ENCODE peak calls at places on chromosomes 4 and X, in seven cellular contexts. O is stomach, J is fibroblast of lung, V is mesendoderm, K is suprapubic skin, C is sigmoid colon, Q is transverse colon. D is an unnamed sample. For H3K4me1, the result is how much of the 10 kb centered on the place peaks cover.

GRCh38 chrX:23699636-23700194 is 32.4 kb downstream of the PRDX4 start:
- DNase-seq in O (no peak), C (no peak), J (peak), Q (no peak), K (no peak), V (peak), D (no peak)

GRCh38 chr4:43855283-43855682 is 593.3 kb downstream of the KCTD8 start:
- DNase-seq in V (no peak), Q (no peak), O (no peak), J (no peak), C (no peak), K (no peak), D (no peak)

GRCh38 chrX:23392195-23392594 is 57.5 kb downstream of the PTCHD1 start:
- DNase-seq in O (no peak), J (no peak), C (no peak), K (no peak), V (no peak), Q (no peak), D (no peak)

GRCh38 chrX:80648023-80648422 is 161.7 kb downstream of the BRWD3 start:
- DNase-seq in K (no peak), C (no peak), O (no peak), Q (no peak), J (peak), V (peak), D (no peak)

GRCh38 chr4:925171-925570 is 6.9 kb downstream of the GAK start:
- DNase-seq in C (no peak), Q (no peak), K (no peak), V (no peak), O (no peak), J (no peak), D (no peak)

GRCh38 chr4:135371137-135371536 is 1169.5 kb upstream of the PABPC4L start:
- DNase-seq in K (no peak), J (no peak), C (no peak), Q (no peak), V (peak), O (no peak), D (no peak)

GRCh38 chr4:98166025-98166730 is 22.9 kb upstream of the STPG2 start:
- DNase-seq in V (no peak), J (no peak), K (no peak), C (no peak), Q (no peak), O (peak), D (no peak)

GRCh38 chr4:15659768-15660394 is 4.7 kb upstream of the FBXL5 start:
- DNase-seq in J (peak), K (no peak), C (no peak), O (no peak), Q (no peak), V (no peak), D (no peak)

GRCh38 chrX:47239898-47240545 is 7.2 kb downstream of the USP11 start:
- DNase-seq in C (peak), Q (no peak), O (no peak), V (no peak), J (no peak), K (peak), D (no peak)

GRCh38 chr4:26296514-26296913 is 24.3 kb upstream of the RBPJ start:
- DNase-seq in C (no peak), K (no peak), V (no peak), O (no peak), Q (no peak), J (no peak), D (no peak)

GRCh38 chr4:118351851-118352827 is 664 bp downstream of the PRSS12 start:
- DNase-seq in Q (peak), K (peak), C (peak), V (peak), J (peak), O (peak), D (no peak)

GRCh38 chr4:121199742-121200561 is 35.8 kb upstream of the TNIP3 start:
- DNase-seq in V (peak), O (no peak), J (no peak), Q (no peak), K (no peak), C (no peak), D (no peak)

GRCh38 chr4:181235361-181235760 is 1007.8 kb upstream of the TENM3 start:
- DNase-seq in C (no peak), K (no peak), O (no peak), V (no peak), J (no peak), Q (no peak), D (no peak)

GRCh38 chr4:86935833-86936721 is 1.3 kb downstream of the AFF1 start:
- DNase-seq in C (peak), V (peak), K (peak), J (peak), O (peak), Q (peak), D (peak)

GRCh38 chr4:147336252-147336651 is 144.6 kb upstream of the EDNRA start:
- DNase-seq in Q (no peak), J (no peak), C (no peak), K (no peak), O (no peak), V (no peak), D (no peak)

GRCh38 chr4:120921456-120922389 is 803 bp downstream of the PRDM5 start:
- DNase-seq in V (peak), O (peak), J (peak), K (peak), C (peak), Q (peak), D (peak)

GRCh38 chrX:137916090-137916746 is 350.3 kb downstream of the ZIC3 start:
- DNase-seq in J (no peak), C (no peak), Q (no peak), K (no peak), O (peak), V (peak), D (no peak)

GRCh38 chrX:17830211-17830610 is 30.9 kb downstream of the RAI2 start:
- DNase-seq in V (no peak), C (no peak), Q (no peak), J (no peak), K (no peak), O (no peak), D (no peak)

GRCh38 chrX:112874140-112874539 is 33.5 kb upstream of the AMOT start:
- DNase-seq in V (no peak), Q (no peak), O (no peak), J (peak), C (no peak), K (no peak), D (no peak)

GRCh38 chr4:17997129-17997528 is 24.4 kb downstream of the LCORL start:
- DNase-seq in V (no peak), J (no peak), Q (no peak), C (no peak), O (no peak), K (no peak), D (no peak)

GRCh38 chr4:86757468-86757867 is 91.7 kb downstream of the SLC10A6 start:
- DNase-seq in Q (no peak), K (no peak), V (no peak), C (no peak), O (no peak), J (no peak), D (no peak)

GRCh38 chr4:57403591-57403990 is 293.4 kb upstream of the IGFBP7 start:
- DNase-seq in C (no peak), K (no peak), V (peak), O (no peak), Q (no peak), J (no peak), D (no peak)

DNA sequence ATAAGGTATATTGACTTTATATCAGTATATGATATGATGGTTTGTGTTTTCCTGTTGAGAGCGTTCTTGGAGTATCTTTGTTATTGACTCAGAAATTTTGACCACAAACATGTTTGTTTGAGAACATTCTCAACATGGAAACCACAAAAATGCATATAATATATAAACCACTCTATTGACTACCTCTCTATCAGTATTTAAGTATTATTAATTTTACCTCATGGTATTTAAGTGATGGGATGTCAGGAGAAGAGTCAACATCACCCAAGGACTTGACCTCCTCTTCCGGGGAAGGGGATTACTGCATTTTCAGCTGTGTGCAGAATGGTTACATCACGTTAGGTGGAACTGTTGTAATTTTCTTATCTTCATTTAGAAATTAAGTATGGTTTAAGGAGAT is 54.3 kb upstream of the PUDP start:
- DNase-seq in Q (no peak), V (no peak), J (no peak), K (no peak), C (no peak), O (no peak), D (no peak)
- H3K4me1 ChIP-seq in Q (under half), V (under half), J (under half), K (under half), C (under half), O (under half), D (under half)

GRCh38 chrX:115582871-115583729 is 22.1 kb downstream of the PLS3 start:
- DNase-seq in V (peak), Q (no peak), C (no peak), K (no peak), O (no peak), J (peak), D (no peak)

GRCh38 chrX:115583730-115584004 is 22.7 kb downstream of the PLS3 start:
- DNase-seq in O (no peak), K (no peak), Q (no peak), J (no peak), V (no peak), C (no peak), D (no peak)

GRCh38 chrX:115588180-115588579 is 27.2 kb downstream of the PLS3 start:
- DNase-seq in K (no peak), C (no peak), J (peak), Q (no peak), O (no peak), V (no peak), D (no peak)

GRCh38 chrX:115582035-115582870 is 21.3 kb downstream of the PLS3 start:
- DNase-seq in C (no peak), Q (no peak), J (no peak), V (peak), O (no peak), K (no peak), D (no peak)

DNA sequence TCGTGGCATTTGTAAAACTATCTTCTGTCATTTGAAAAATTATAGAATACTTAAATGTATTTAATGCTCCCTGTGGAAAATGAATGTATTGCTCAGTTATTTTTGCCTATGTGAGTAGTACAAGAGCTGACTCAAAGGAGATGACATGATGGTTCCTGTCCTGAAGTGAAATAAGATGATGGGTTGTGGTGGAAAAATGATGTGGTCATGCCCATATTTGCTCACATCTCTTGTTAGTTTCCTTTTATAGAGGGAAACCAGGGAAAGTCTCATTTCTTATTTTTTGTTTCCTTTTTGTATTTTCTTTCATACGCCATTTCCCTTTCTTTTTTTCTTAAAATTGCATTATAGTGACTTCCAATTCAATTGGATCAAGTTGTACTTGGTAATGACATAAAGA is 23.7 kb downstream of the PLS3 start:
- DNase-seq in Q (no peak), V (no peak), C (no peak), J (peak), K (no peak), O (no peak), D (no peak)
- H3K27ac ChIP-seq in Q (no peak), V (no peak), C (peak), J (peak), K (no peak), O (no peak), D (no peak)

GRCh38 chrX:153970398-153971123 is 1.1 kb downstream of the HCFC1 start:
- DNase-seq in V (peak), C (peak), J (peak), O (no peak), Q (no peak), K (peak), D (no peak)
- H3K4me1 ChIP-seq in V (under half), C (under half), J (under half), O (half or more), Q (half or more), K (half or more), D (under half)

GRCh38 chrX:40056420-40056819 is 41.3 kb downstream of the BCOR start:
- DNase-seq in Q (no peak), O (no peak), V (no peak), J (no peak), C (no peak), K (no peak), D (no peak)

GRCh38 chrX:40057405-40057804 is 40.4 kb downstream of the BCOR start:
- DNase-seq in Q (no peak), J (no peak), V (no peak), O (no peak), C (no peak), K (no peak), D (no peak)

GRCh38 chrX:40055495-40055894 is 42.3 kb downstream of the BCOR start:
- DNase-seq in O (no peak), V (no peak), Q (no peak), J (no peak), K (no peak), C (no peak), D (no peak)

GRCh38 chrX:40058719-40059118 is 39.0 kb downstream of the BCOR start:
- DNase-seq in J (no peak), Q (peak), K (no peak), O (peak), V (no peak), C (no peak), D (no peak)

GRCh38 chrX:40054793-40055192 is 43.0 kb downstream of the BCOR start:
- DNase-seq in Q (no peak), O (no peak), V (no peak), C (no peak), J (no peak), K (no peak), D (no peak)
- H3K27ac ChIP-seq in Q (no peak), O (no peak), V (no peak), C (no peak), J (no peak), K (no peak), D (no peak)

GRCh38 chr4:148426643-148427042 is 15.6 kb downstream of the NR3C2 start:
- DNase-seq in Q (no peak), O (no peak), J (no peak), K (no peak), C (no peak), V (peak), D (no peak)

GRCh38 chr4:148434075-148434773 is 8.0 kb downstream of the NR3C2 start:
- DNase-seq in O (no peak), V (no peak), Q (no peak), K (no peak), J (no peak), C (no peak), D (no peak)

GRCh38 chr4:148430847-148431246 is 11.4 kb downstream of the NR3C2 start:
- DNase-seq in J (no peak), K (no peak), V (no peak), C (no peak), O (no peak), Q (no peak), D (no peak)

GRCh38 chr4:148435654-148436406 is 6.4 kb downstream of the NR3C2 start:
- DNase-seq in O (no peak), C (no peak), K (no peak), J (no peak), Q (no peak), V (no peak), D (no peak)

GRCh38 chr4:148431401-148431800 is 10.8 kb downstream of the NR3C2 start:
- DNase-seq in Q (no peak), C (no peak), V (no peak), J (no peak), K (no peak), O (no peak), D (no peak)
- H3K4me1 ChIP-seq in Q (half or more), C (under half), V (under half), J (under half), K (under half), O (under half), D (under half)

GRCh38 chr4:184955636-184956035 is 62.7 kb upstream of the HELT start:
- DNase-seq in V (no peak), C (no peak), Q (no peak), O (no peak), J (no peak), K (no peak), D (no peak)
- H3K27ac ChIP-seq in V (no peak), C (no peak), Q (no peak), O (no peak), J (no peak), K (no peak), D (no peak)

DNA sequence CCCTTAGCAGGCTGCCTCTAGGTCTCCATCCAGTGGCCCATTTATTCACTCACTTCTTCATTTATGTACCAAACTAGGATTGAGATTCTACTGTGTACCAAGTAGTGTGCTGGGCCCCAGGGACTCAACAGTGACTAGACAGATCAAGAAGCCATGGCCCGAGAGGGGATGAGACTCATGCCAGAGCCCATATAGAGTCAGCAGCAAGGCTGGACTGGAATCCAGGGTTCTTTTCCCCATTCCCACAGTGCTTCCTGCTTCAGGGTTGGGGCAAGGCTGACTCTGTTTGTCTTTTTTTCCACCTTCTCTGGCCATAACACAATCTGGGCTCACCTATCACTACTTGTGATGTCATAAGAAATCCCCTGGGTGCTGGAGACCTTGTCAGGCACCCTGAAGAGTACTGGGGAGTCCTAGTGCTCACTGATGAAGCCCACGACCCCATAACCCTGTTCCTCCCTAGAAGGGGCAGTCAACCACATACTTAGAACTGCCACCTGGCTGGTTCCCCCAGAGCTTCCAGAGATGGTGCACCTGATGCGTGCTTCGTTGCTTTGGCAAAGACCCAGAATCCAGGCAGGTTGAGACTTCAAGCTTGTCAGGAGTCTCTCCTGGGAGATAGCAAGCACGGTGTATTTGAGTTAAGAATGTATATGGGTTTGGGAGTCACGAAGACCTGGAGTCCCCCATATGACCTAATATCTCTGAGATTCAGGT is 6.2 kb downstream of the RTL5 start:
- DNase-seq in J (no peak), O (no peak), V (no peak), Q (no peak), C (no peak), K (no peak), D (no peak)
- H3K4me1 ChIP-seq in J (under half), O (under half), V (under half), Q (under half), C (under half), K (half or more), D (under half)

GRCh38 chrX:43808231-43808630 is 74.0 kb downstream of the MAOB start:
- DNase-seq in O (no peak), K (no peak), C (no peak), J (no peak), Q (no peak), V (no peak), D (no peak)

GRCh38 chrX:43809463-43809862 is 72.8 kb downstream of the MAOB start:
- DNase-seq in J (peak), C (no peak), Q (no peak), O (no peak), K (no peak), V (no peak), D (no peak)

GRCh38 chrX:43805579-43805978 is 76.7 kb downstream of the MAOB start:
- DNase-seq in O (no peak), Q (no peak), C (no peak), V (no peak), J (peak), K (no peak), D (peak)

DNA sequence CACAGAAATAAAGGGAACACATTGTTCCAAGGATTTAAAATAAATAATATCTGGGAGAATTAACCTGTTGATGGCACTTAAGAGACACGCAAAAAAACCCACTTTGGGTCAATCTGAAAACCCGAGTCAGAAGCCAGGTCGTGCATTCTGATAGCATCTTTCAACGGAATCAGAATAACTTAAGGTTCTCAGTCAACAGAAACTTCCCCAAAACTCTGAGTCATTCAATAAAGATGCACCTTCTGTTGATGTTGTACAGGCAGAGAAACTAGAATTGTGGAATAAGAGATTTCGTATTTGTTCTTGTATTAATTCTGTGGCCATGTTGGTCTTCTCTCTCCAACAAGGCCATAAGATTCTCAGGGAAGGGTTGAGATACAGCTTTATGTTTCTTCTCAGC is 78.2 kb downstream of the MAOB start:
- DNase-seq in O (no peak), C (no peak), K (no peak), V (no peak), Q (no peak), J (no peak), D (no peak)
- H3K27ac ChIP-seq in O (no peak), C (peak), K (no peak), V (no peak), Q (no peak), J (no peak), D (no peak)

GRCh38 chr4:53748328-53748772 is 157.1 kb upstream of the LNX1 start:
- DNase-seq in C (no peak), O (no peak), V (no peak), J (no peak), Q (peak), K (no peak), D (no peak)
- H3K4me1 ChIP-seq in C (under half), O (under half), V (under half), J (under half), Q (under half), K (under half), D (under half)